ENCODE peak calls at places on chromosomes 7 and 10, in five cellular contexts. One of them, this sample, is unnamed.

GRCh38 chr10:11012476-11012875 is 5.2 kb upstream of the CELF2 start:
- DNase-seq in cardiac muscle cell: no peak
- DNase-seq in GM13976: no peak
- DNase-seq in AG04450: no peak
- DNase-seq in fibroblast of the aortic adventitia: no peak
- DNase-seq in this sample: no peak

GRCh38 chr10:35079763-35080162 is 10.4 kb downstream of the CUL2 start:
- DNase-seq in GM13976: no peak
- DNase-seq in AG04450: no peak
- DNase-seq in cardiac muscle cell: peak
- DNase-seq in fibroblast of the aortic adventitia: peak
- DNase-seq in this sample: no peak

GRCh38 chr7:90709501-90710465 is 113.7 kb downstream of the CDK14 start:
- DNase-seq in fibroblast of the aortic adventitia: peak
- DNase-seq in cardiac muscle cell: peak
- DNase-seq in AG04450: no peak
- DNase-seq in GM13976: no peak
- DNase-seq in this sample: no peak

GRCh38 chr10:1526427-1527055 is 210.8 kb downstream of the ADARB2 start:
- DNase-seq in AG04450: no peak
- DNase-seq in GM13976: no peak
- DNase-seq in cardiac muscle cell: no peak
- DNase-seq in fibroblast of the aortic adventitia: no peak
- DNase-seq in this sample: no peak

GRCh38 chr7:50505553-50505952 is 55.4 kb upstream of the FIGNL1 start:
- DNase-seq in fibroblast of the aortic adventitia: no peak
- DNase-seq in GM13976: no peak
- DNase-seq in cardiac muscle cell: no peak
- DNase-seq in AG04450: no peak
- DNase-seq in this sample: no peak

GRCh38 chr10:76581685-76582084 is 1055.9 kb downstream of the KCNMA1 start:
- DNase-seq in fibroblast of the aortic adventitia: no peak
- DNase-seq in GM13976: no peak
- DNase-seq in cardiac muscle cell: no peak
- DNase-seq in AG04450: no peak
- DNase-seq in this sample: no peak

GRCh38 chr7:96327429-96327828 is 5.5 kb upstream of the SLC25A13 start:
- DNase-seq in fibroblast of the aortic adventitia: no peak
- DNase-seq in cardiac muscle cell: no peak
- DNase-seq in GM13976: no peak
- DNase-seq in AG04450: no peak
- DNase-seq in this sample: no peak

GRCh38 chr10:114869500-114869899 is 47.9 kb downstream of the FHIP2A start:
- DNase-seq in AG04450: no peak
- DNase-seq in cardiac muscle cell: peak
- DNase-seq in fibroblast of the aortic adventitia: peak
- DNase-seq in GM13976: no peak
- DNase-seq in this sample: no peak

GRCh38 chr10:89346264-89346971 is 18.6 kb downstream of the IFIT3 start:
- DNase-seq in AG04450: no peak
- DNase-seq in GM13976: no peak
- DNase-seq in fibroblast of the aortic adventitia: peak
- DNase-seq in cardiac muscle cell: peak
- DNase-seq in this sample: no peak

GRCh38 chr7:75969182-75969581 is 25.2 kb downstream of the TMEM120A start:
- DNase-seq in fibroblast of the aortic adventitia: no peak
- DNase-seq in AG04450: no peak
- DNase-seq in cardiac muscle cell: no peak
- DNase-seq in GM13976: no peak
- DNase-seq in this sample: no peak

GRCh38 chr7:49644402-49645166 is 128.9 kb upstream of the VWC2 start:
- DNase-seq in cardiac muscle cell: no peak
- DNase-seq in AG04450: no peak
- DNase-seq in fibroblast of the aortic adventitia: no peak
- DNase-seq in GM13976: no peak
- DNase-seq in this sample: no peak

GRCh38 chr10:26374426-26374825 is 63.7 kb upstream of the APBB1IP start:
- DNase-seq in cardiac muscle cell: no peak
- DNase-seq in AG04450: no peak
- DNase-seq in fibroblast of the aortic adventitia: no peak
- DNase-seq in GM13976: no peak
- DNase-seq in this sample: no peak

GRCh38 chr7:39661960-39662359 is 38.6 kb downstream of the RALA start:
- DNase-seq in fibroblast of the aortic adventitia: no peak
- DNase-seq in cardiac muscle cell: no peak
- DNase-seq in GM13976: no peak
- DNase-seq in AG04450: no peak
- DNase-seq in this sample: no peak

GRCh38 chr7:143002106-143002505 is 24.8 kb downstream of the OR9A2 start:
- DNase-seq in AG04450: no peak
- DNase-seq in cardiac muscle cell: peak
- DNase-seq in GM13976: no peak
- DNase-seq in fibroblast of the aortic adventitia: peak
- DNase-seq in this sample: no peak
- TF ChIP-seq CTCF in AG04450: no peak
- TF ChIP-seq CTCF in cardiac muscle cell: peak
- TF ChIP-seq CTCF in GM13976: no peak
- TF ChIP-seq CTCF in fibroblast of the aortic adventitia: peak
- TF ChIP-seq CTCF in this sample: no peak

DNA sequence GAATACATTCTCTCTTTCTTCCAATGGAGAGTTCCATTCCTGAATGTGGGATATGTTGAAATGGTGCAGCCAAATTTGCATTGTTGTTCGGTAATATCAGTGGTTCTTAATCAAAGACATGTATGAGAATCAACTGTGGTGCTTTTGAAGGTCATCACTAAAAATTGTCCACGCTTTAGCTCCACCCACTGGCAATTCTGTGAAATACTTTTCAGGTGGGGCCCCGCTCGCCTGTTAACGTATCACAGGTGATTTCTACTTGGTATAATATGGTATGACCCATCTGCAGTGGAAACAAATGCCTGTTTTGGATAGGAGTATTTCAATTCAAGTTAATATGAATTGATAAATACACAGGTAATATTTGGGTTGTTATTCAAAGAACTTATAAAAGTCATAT is 178.4 kb downstream of the NSUN6 start:
- DNase-seq in cardiac muscle cell: no peak
- DNase-seq in fibroblast of the aortic adventitia: no peak
- DNase-seq in AG04450: no peak
- DNase-seq in GM13976: no peak
- DNase-seq in this sample: peak
- TF ChIP-seq CTCF in cardiac muscle cell: no peak
- TF ChIP-seq CTCF in fibroblast of the aortic adventitia: no peak
- TF ChIP-seq CTCF in AG04450: no peak
- TF ChIP-seq CTCF in GM13976: no peak
- TF ChIP-seq CTCF in this sample: peak

GRCh38 chr7:41976411-41976810 is 260.6 kb downstream of the GLI3 start:
- DNase-seq in AG04450: no peak
- DNase-seq in cardiac muscle cell: no peak
- DNase-seq in GM13976: no peak
- DNase-seq in fibroblast of the aortic adventitia: no peak
- DNase-seq in this sample: no peak

GRCh38 chr7:41978858-41979257 is 258.2 kb downstream of the GLI3 start:
- DNase-seq in cardiac muscle cell: no peak
- DNase-seq in GM13976: no peak
- DNase-seq in fibroblast of the aortic adventitia: no peak
- DNase-seq in AG04450: no peak
- DNase-seq in this sample: no peak

GRCh38 chr7:41977165-41977651 is 259.8 kb downstream of the GLI3 start:
- DNase-seq in cardiac muscle cell: peak
- DNase-seq in AG04450: no peak
- DNase-seq in GM13976: no peak
- DNase-seq in fibroblast of the aortic adventitia: peak
- DNase-seq in this sample: no peak

GRCh38 chr7:41981046-41982040 is 255.7 kb downstream of the GLI3 start:
- DNase-seq in AG04450: no peak
- DNase-seq in fibroblast of the aortic adventitia: no peak
- DNase-seq in GM13976: no peak
- DNase-seq in cardiac muscle cell: no peak
- DNase-seq in this sample: no peak

DNA sequence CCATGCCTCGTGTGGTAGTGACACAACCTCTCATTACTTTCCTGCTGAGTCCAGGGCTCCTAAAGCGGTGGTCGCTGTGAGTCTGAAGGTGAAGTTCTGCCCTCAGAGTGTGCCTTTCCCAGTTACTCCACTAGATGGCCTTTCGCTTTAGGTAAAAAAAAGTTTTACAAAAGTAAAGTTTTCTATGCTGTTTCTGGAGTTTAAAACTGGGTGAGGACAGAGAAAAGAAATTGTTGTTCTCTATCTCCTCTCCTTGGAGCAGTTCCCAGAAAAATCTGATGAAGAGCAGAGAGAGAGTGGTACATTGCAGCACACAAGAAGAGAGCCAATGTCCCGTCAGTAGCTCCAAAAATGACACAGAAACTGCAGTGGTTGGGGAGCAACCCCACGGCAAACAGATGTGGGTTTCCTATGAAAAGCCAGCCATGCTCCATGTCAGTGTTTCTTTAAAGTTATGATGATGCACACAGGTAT is 257.1 kb downstream of the GLI3 start:
- DNase-seq in cardiac muscle cell: peak
- DNase-seq in AG04450: no peak
- DNase-seq in GM13976: no peak
- DNase-seq in fibroblast of the aortic adventitia: peak
- DNase-seq in this sample: no peak
- TF ChIP-seq CTCF in cardiac muscle cell: peak
- TF ChIP-seq CTCF in AG04450: peak
- TF ChIP-seq CTCF in GM13976: peak
- TF ChIP-seq CTCF in fibroblast of the aortic adventitia: peak
- TF ChIP-seq CTCF in this sample: peak

DNA sequence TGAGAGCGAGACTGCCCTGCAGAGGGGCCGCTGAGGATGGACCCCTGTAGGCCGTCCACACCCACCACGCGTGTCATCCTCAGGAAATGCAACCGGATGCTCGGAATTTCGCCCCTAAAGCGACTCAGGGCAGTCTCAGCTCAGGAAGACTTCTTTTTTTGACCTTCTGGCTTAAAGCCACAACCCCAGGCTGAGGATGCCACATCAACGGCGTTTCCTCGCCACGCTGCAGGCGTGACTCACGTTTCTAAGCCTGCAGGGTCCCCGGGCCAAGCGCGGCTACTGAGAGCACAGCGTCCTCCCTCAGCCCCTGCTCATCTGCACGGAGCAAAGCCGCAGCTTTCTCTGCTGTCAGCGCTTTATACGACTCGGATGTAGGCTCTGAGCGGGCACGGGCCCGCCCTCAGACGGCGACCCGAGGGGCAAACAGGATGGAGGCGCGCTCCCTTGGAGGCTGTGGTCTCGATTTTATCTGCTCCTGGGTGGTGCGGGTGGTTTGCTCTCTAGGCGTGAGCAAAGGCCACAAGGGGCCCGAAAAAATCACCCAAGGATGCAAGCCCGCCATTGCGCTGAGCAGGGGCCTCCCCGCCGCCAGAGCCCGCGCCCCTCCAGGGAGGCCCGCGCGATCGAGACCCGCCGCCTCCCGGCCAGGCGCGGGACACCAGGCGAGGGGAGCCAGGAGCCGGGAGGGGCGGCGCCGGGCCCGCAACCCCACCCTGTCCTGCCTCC is 726 bp upstream of the INSIG1 start:
- DNase-seq in fibroblast of the aortic adventitia: peak
- DNase-seq in GM13976: peak
- DNase-seq in cardiac muscle cell: peak
- DNase-seq in AG04450: peak
- DNase-seq in this sample: peak
- TF ChIP-seq CTCF in fibroblast of the aortic adventitia: peak
- TF ChIP-seq CTCF in GM13976: peak
- TF ChIP-seq CTCF in cardiac muscle cell: no peak
- TF ChIP-seq CTCF in AG04450: peak
- TF ChIP-seq CTCF in this sample: no peak

DNA sequence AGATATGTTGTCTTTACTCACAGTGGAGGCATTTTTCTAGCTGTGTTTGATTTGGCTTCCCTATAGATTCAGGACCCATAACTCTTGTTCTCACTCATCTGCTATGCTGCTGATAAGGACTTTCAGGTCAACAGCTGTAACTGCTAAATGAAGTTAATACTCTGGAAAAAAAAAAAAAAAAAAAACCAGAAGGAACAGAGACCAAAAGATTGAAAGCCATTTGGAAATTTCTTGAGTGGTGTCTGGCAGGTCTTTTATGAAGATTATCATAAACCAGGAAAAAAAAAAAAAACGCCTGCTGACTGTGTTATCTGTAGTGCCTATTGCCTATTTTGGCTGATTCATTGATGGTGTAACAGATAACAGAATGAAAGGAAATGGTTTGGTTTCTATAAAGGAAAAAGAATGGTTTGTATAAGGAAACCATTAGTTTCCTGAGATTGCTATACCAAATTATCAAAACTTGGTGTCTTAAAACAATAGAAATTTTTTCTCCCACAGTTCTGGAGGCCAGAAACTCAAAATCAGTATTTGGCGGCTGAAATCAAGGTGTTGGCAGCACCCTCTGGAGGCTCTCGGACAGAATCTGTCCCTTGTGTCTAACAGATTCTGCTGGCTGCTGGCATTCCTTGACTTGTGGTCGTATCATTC is 60.5 kb upstream of the BET1 start:
- DNase-seq in fibroblast of the aortic adventitia: peak
- DNase-seq in cardiac muscle cell: peak
- DNase-seq in GM13976: no peak
- DNase-seq in AG04450: no peak
- DNase-seq in this sample: no peak
- TF ChIP-seq CTCF in fibroblast of the aortic adventitia: no peak
- TF ChIP-seq CTCF in cardiac muscle cell: no peak
- TF ChIP-seq CTCF in GM13976: no peak
- TF ChIP-seq CTCF in AG04450: no peak
- TF ChIP-seq CTCF in this sample: no peak

GRCh38 chr7:107946451-107946850 is 55.5 kb downstream of the DLD start:
- DNase-seq in fibroblast of the aortic adventitia: peak
- DNase-seq in AG04450: no peak
- DNase-seq in GM13976: no peak
- DNase-seq in cardiac muscle cell: no peak
- DNase-seq in this sample: no peak
- TF ChIP-seq CTCF in fibroblast of the aortic adventitia: no peak
- TF ChIP-seq CTCF in AG04450: no peak
- TF ChIP-seq CTCF in GM13976: no peak
- TF ChIP-seq CTCF in cardiac muscle cell: no peak
- TF ChIP-seq CTCF in this sample: no peak

GRCh38 chr7:158858592-158859503 is 2.5 kb downstream of the DYNC2I1 start:
- DNase-seq in fibroblast of the aortic adventitia: no peak
- DNase-seq in cardiac muscle cell: peak
- DNase-seq in GM13976: no peak
- DNase-seq in AG04450: no peak
- DNase-seq in this sample: no peak

GRCh38 chr7:158856883-158857668 is 718 bp downstream of the DYNC2I1 start:
- DNase-seq in GM13976: no peak
- DNase-seq in AG04450: no peak
- DNase-seq in cardiac muscle cell: no peak
- DNase-seq in fibroblast of the aortic adventitia: no peak
- DNase-seq in this sample: no peak

GRCh38 chr7:158861936-158862704 is 5.8 kb downstream of the DYNC2I1 start:
- DNase-seq in GM13976: no peak
- DNase-seq in AG04450: no peak
- DNase-seq in cardiac muscle cell: no peak
- DNase-seq in fibroblast of the aortic adventitia: no peak
- DNase-seq in this sample: no peak

GRCh38 chr7:158861004-158861787 is 4.8 kb downstream of the DYNC2I1 start:
- DNase-seq in fibroblast of the aortic adventitia: no peak
- DNase-seq in AG04450: no peak
- DNase-seq in cardiac muscle cell: no peak
- DNase-seq in GM13976: no peak
- DNase-seq in this sample: no peak

GRCh38 chr7:158860394-158860793 is 4.0 kb downstream of the DYNC2I1 start:
- DNase-seq in GM13976: no peak
- DNase-seq in AG04450: no peak
- DNase-seq in fibroblast of the aortic adventitia: no peak
- DNase-seq in cardiac muscle cell: no peak
- DNase-seq in this sample: no peak
- TF ChIP-seq CTCF in GM13976: no peak
- TF ChIP-seq CTCF in AG04450: no peak
- TF ChIP-seq CTCF in fibroblast of the aortic adventitia: no peak
- TF ChIP-seq CTCF in cardiac muscle cell: no peak
- TF ChIP-seq CTCF in this sample: no peak